ENCODE peak calls at places on chromosomes 12 and 14, in five cellular contexts. B is tibial nerve, T is psoas muscle, K is upper lobe of right lung, F is right atrium auricular region. Z is an unnamed sample.

GRCh38 chr12:132281021-132281420 is 48.4 kb downstream of the GALNT9 start:
- DNase-seq in F (no peak), B (no peak), T (peak; percentile 4), K (no peak), Z (no peak)

GRCh38 chr12:111626230-111626629 is 27.1 kb upstream of the ATXN2 start:
- DNase-seq in F (no peak), B (no peak), T (no peak), K (no peak), Z (no peak)

GRCh38 chr12:52949413-52950331 is 754 bp downstream of the KRT18 start:
- DNase-seq in K (peak; percentile 73), T (no peak), F (no peak), B (no peak), Z (no peak)

GRCh38 chr12:48980389-48980952 is 2.3 kb downstream of the WNT1 start:
- DNase-seq in K (no peak), B (no peak), F (no peak), T (no peak), Z (no peak)

GRCh38 chr12:53192531-53193021 is 11.9 kb upstream of the CSAD start:
- DNase-seq in B (no peak), K (no peak), T (no peak), F (no peak), Z (no peak)

GRCh38 chr12:45651029-45651428 is 78.5 kb upstream of the ARID2 start:
- DNase-seq in B (no peak), T (no peak), F (no peak), K (no peak), Z (no peak)

GRCh38 chr12:6229823-6230222 is 29.6 kb downstream of the CD9 start:
- DNase-seq in F (peak; percentile 90), K (no peak), B (peak; percentile 48), T (peak; percentile 73), Z (peak; percentile 74)

GRCh38 chr14:56359245-56359644 is 220.4 kb upstream of the TMEM260 start:
- DNase-seq in K (no peak), T (no peak), F (no peak), B (no peak), Z (no peak)

GRCh38 chr14:96255501-96256366 is at the start of gene BDKRB1:
- DNase-seq in F (no peak), K (no peak), B (no peak), T (no peak), Z (no peak)

GRCh38 chr12:49131973-49132461 is 822 bp upstream of the TUBA1B start:
- DNase-seq in F (no peak), K (no peak), T (no peak), B (no peak), Z (no peak)

GRCh38 chr12:10540776-10541205 is 35.1 kb downstream of the EIF2S3B start:
- DNase-seq in T (no peak), K (no peak), B (no peak), F (no peak), Z (no peak)

GRCh38 chr12:80269953-80270552 is 170.7 kb downstream of the OTOGL start:
- DNase-seq in B (no peak), K (no peak), T (no peak), F (no peak), Z (no peak)

GRCh38 chr14:32883189-32883588 is 55.5 kb upstream of the NPAS3 start:
- DNase-seq in K (no peak), F (no peak), B (no peak), T (no peak), Z (no peak)

GRCh38 chr12:122646568-122647220 is 56.5 kb downstream of the HCAR2 start:
- DNase-seq in B (no peak), T (no peak), K (no peak), F (no peak), Z (no peak)

GRCh38 chr14:21256539-21257394 is 12.5 kb downstream of the HNRNPC start:
- DNase-seq in B (no peak), T (no peak), F (no peak), K (no peak), Z (no peak)

GRCh38 chr12:55073043-55074022 is 52.9 kb upstream of the OR9K2 start:
- DNase-seq in B (peak; percentile 55), K (peak; percentile 73), F (no peak), T (peak; percentile 60), Z (peak; percentile 50)

GRCh38 chr14:64082837-64083236 is 211.3 kb downstream of the ESR2 start:
- DNase-seq in T (no peak), K (no peak), F (no peak), B (no peak), Z (no peak)

GRCh38 chr12:44379827-44380226 is 496.3 kb downstream of the NELL2 start:
- DNase-seq in T (no peak), F (no peak), B (no peak), K (no peak), Z (no peak)

GRCh38 chr12:75526655-75527511 is 15.5 kb upstream of the KRR1 start:
- DNase-seq in T (no peak), B (no peak), K (no peak), F (no peak), Z (no peak)

GRCh38 chr14:75088566-75089373 is 19.3 kb downstream of the ZC2HC1C start:
- DNase-seq in B (no peak), F (no peak), K (no peak), T (no peak), Z (no peak)

DNA sequence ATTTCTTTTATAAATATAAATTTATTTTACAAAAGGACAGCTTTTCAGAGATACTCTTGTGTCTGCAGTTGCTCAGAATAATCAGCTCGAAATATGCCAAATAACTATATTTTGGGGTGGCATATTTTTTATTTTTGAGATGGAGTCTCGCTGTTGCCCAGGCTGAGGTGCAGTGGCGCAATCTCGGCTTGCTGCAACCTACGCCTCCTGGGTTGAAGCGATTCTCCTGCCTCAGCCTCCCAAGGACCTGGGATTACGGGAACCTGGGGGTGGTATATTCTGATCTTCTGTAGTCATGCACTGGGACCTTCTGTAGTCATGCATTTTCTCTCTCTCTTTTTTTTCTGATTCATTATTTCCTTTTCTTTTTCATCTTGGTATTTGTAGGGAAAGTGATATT is 135.0 kb upstream of the AMIGO2 start:
- DNase-seq in K (no peak), B (no peak), T (no peak), F (no peak), Z (no peak)
- H3K4me1 ChIP-seq in K (no peaks in the 10 kb centered on the region), B (no peaks in the 10 kb centered on the region), T (no peaks in the 10 kb centered on the region), F (no peaks in the 10 kb centered on the region), Z (no peaks in the 10 kb centered on the region)

GRCh38 chr14:89284368-89285058 is 132.5 kb downstream of the FOXN3 start:
- DNase-seq in B (no peak), F (no peak), T (no peak), K (no peak), Z (no peak)

GRCh38 chr14:89282191-89282590 is 134.8 kb downstream of the FOXN3 start:
- DNase-seq in B (no peak), F (no peak), K (no peak), T (no peak), Z (no peak)

GRCh38 chr14:89280612-89281011 is 136.4 kb downstream of the FOXN3 start:
- DNase-seq in T (no peak), B (no peak), K (no peak), F (no peak), Z (no peak)

GRCh38 chr14:89279649-89280232 is 137.3 kb downstream of the FOXN3 start:
- DNase-seq in B (no peak), F (no peak), T (no peak), K (no peak), Z (no peak)

GRCh38 chr14:89283327-89284060 is 133.5 kb downstream of the FOXN3 start:
- DNase-seq in T (no peak), F (no peak), B (no peak), K (no peak), Z (no peak)
- H3K4me1 ChIP-seq in T (no peaks in the 10 kb centered on the region), F (no peaks in the 10 kb centered on the region), B (no peaks in the 10 kb centered on the region), K (no peaks in the 10 kb centered on the region), Z (no peaks in the 10 kb centered on the region)

GRCh38 chr12:124369055-124369900 is 74.4 kb downstream of the RFLNA start:
- DNase-seq in B (peak; percentile 91), F (peak; percentile 94), T (peak; percentile 94), K (peak; percentile 94), Z (peak; percentile 92)
- H3K4me1 ChIP-seq in B (no peaks in the 10 kb centered on the region), F (no peaks in the 10 kb centered on the region), T (peaks cover 71% of the 10 kb centered on the region), K (peaks cover 37% of the 10 kb centered on the region), Z (peaks cover 13% of the 10 kb centered on the region)

DNA sequence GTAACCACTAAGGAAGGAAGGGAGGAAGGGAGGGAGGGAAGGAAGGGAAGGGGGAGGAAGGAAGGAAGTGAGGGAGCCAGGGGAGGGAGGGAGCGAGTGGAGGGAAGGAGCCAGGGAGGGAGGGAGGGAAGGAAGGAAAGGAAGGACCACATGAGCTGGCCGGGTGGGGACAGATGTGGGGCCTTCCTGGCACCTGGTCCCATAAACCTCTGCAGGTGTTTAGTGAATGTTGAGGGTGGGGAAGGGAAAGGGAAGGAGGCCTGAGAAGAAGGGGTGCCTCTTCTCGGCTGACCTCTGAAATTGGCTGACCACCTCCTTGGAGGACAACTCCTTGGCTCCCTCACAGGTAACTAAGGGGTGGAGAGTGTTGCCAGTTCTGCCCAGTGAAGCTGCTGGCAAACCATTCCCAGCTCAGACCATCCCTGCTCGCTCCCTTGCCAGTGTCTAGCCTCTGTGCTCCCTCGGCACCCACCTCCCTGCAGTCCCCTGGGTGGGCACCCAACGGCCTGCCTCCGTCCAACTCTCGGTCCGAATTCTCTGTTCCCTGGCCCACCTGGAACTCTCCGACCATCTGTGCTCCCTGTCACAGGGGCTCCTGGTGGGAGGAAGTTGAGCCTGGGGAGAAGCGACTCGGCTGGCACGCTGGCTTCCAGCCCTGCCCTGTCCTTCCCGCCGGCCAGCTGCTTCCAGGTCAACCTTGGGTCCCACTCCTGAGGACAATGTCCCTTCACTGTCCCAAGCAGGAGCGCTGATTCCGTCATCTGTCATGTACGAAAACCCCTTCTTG is 12.2 kb upstream of the PPP1R13B start:
- DNase-seq in F (no peak), T (no peak), B (no peak), K (no peak), Z (no peak)
- H3K4me1 ChIP-seq in F (no peaks in the 10 kb centered on the region), T (no peaks in the 10 kb centered on the region), B (no peaks in the 10 kb centered on the region), K (peaks cover 27% of the 10 kb centered on the region), Z (no peaks in the 10 kb centered on the region)

GRCh38 chr14:55123101-55123500 is 6.0 kb upstream of the LGALS3 start:
- DNase-seq in T (no peak), F (peak; percentile 56), K (no peak), B (no peak), Z (peak; percentile 73)
- H3K4me1 ChIP-seq in T (peaks cover 9% of the 10 kb centered on the region), F (no peaks in the 10 kb centered on the region), K (peaks cover 65% of the 10 kb centered on the region), B (no peaks in the 10 kb centered on the region), Z (no peaks in the 10 kb centered on the region)

GRCh38 chr14:55121146-55121545 is 7.9 kb upstream of the LGALS3 start:
- DNase-seq in B (no peak), F (no peak), K (no peak), T (no peak), Z (no peak)
- H3K4me1 ChIP-seq in B (no peaks in the 10 kb centered on the region), F (no peaks in the 10 kb centered on the region), K (peaks cover 60% of the 10 kb centered on the region), T (peaks cover 17% of the 10 kb centered on the region), Z (peaks cover 20% of the 10 kb centered on the region)

GRCh38 chr14:101508196-101508947 is 52.9 kb upstream of the DIO3 start:
- DNase-seq in B (no peak), T (no peak), K (peak; percentile 46), F (no peak), Z (peak; percentile 11)
- H3K4me1 ChIP-seq in B (no peaks in the 10 kb centered on the region), T (no peaks in the 10 kb centered on the region), K (no peaks in the 10 kb centered on the region), F (no peaks in the 10 kb centered on the region), Z (no peaks in the 10 kb centered on the region)

GRCh38 chr12:113054948-113055486 is 1.5 kb upstream of the DTX1 start:
- DNase-seq in T (no peak), B (no peak), K (no peak), F (no peak), Z (no peak)
- H3K4me1 ChIP-seq in T (no peaks in the 10 kb centered on the region), B (no peaks in the 10 kb centered on the region), K (peaks cover 9% of the 10 kb centered on the region), F (no peaks in the 10 kb centered on the region), Z (no peaks in the 10 kb centered on the region)

Z was measured in uterus.